ENCODE peak calls at places on chromosomes 16 and 17, in nine cellular contexts. R is A549, J is H1, N is sigmoid colon, C is stomach, M is transverse colon, U is HepG2, W is suprapubic skin, D is tibial nerve. K is an unnamed sample.

GRCh38 chr16:22161999-22162657 is at the start of gene SDR42E2:
- DNase-seq in W (no peak), R (no peak), J (peak; percentile 19), N (no peak), U (no peak), M (peak; percentile 38), C (peak; percentile 31), D (no peak), K (no peak)

GRCh38 chr16:75080205-75081029 is 36.2 kb downstream of the LDHD start:
- DNase-seq in C (no peak), W (no peak), D (no peak), N (no peak), M (no peak), J (no peak), U (no peak), R (no peak), K (no peak)

GRCh38 chr16:64162613-64163375 is 959.1 kb downstream of the CDH11 start:
- DNase-seq in R (no peak), W (no peak), J (no peak), M (no peak), C (no peak), N (no peak), D (no peak), U (no peak), K (no peak)

GRCh38 chr17:41825175-41825845 is 10.7 kb downstream of the NT5C3B start:
- DNase-seq in R (no peak), W (no peak), N (no peak), C (no peak), J (no peak), D (no peak), M (no peak), U (no peak), K (no peak)

GRCh38 chr17:81406117-81406953 is 11.1 kb downstream of the BAHCC1 start:
- DNase-seq in N (no peak), U (no peak), J (no peak), M (peak; percentile 65), D (no peak), C (no peak), W (no peak), R (no peak), K (no peak)

GRCh38 chr17:70552230-70552981 is 383.1 kb downstream of the KCNJ2 start:
- DNase-seq in C (no peak), D (peak; percentile 35), U (peak; percentile 15), R (peak; percentile 42), N (no peak), J (no peak), W (no peak), M (no peak), K (no peak)

GRCh38 chr16:9109255-9109654 is 17.8 kb downstream of the HAPSTR1 start:
- DNase-seq in C (no peak), U (no peak), M (no peak), J (no peak), D (no peak), R (no peak), N (no peak), W (no peak), K (no peak)

GRCh38 chr16:71520550-71520949 is 5.7 kb upstream of the CHST4 start:
- DNase-seq in C (no peak), U (no peak), R (no peak), J (no peak), W (no peak), D (no peak), M (no peak), N (no peak), K (no peak)

GRCh38 chr16:84617068-84617630 is 729 bp downstream of the COTL1 start:
- DNase-seq in D (no peak), M (peak; percentile 59), C (peak; percentile 45), N (peak; percentile 77), U (no peak), R (no peak), J (no peak), W (no peak), K (no peak)

GRCh38 chr17:82808006-82808405 is 31.8 kb downstream of the ZNF750 start:
- DNase-seq in R (no peak), D (no peak), N (no peak), U (no peak), C (no peak), M (no peak), J (no peak), W (no peak), K (no peak)

GRCh38 chr16:85715169-85716015 is 26.6 kb upstream of the GINS2 start:
- DNase-seq in C (no peak), R (no peak), U (no peak), M (no peak), D (no peak), J (no peak), W (no peak), N (no peak), K (no peak)

GRCh38 chr16:4370570-4371480 is 823 bp upstream of the VASN start:
- DNase-seq in W (peak; percentile 83), C (no peak), D (peak; percentile 70), J (no peak), M (peak; percentile 57), N (peak; percentile 90), U (peak; percentile 73), R (no peak), K (peak; percentile 89)

GRCh38 chr17:28324776-28325175 is 5.8 kb downstream of the TMEM97 start:
- DNase-seq in W (no peak), C (no peak), N (no peak), J (no peak), M (no peak), D (no peak), U (no peak), R (no peak), K (no peak)

GRCh38 chr17:17666111-17666714 is 15.0 kb upstream of the RAI1 start:
- DNase-seq in R (peak; percentile 66), J (no peak), U (peak; percentile 56), C (peak; percentile 28), W (no peak), D (no peak), M (peak; percentile 55), N (no peak), K (no peak)

GRCh38 chr16:11989238-11990160 is 13.0 kb downstream of the SNX29 start:
- DNase-seq in R (no peak), U (no peak), N (no peak), C (no peak), M (no peak), J (no peak), D (no peak), W (no peak), K (no peak)

GRCh38 chr17:33696102-33696501 is 403.0 kb upstream of the ASIC2 start:
- DNase-seq in J (no peak), N (no peak), R (no peak), W (no peak), D (no peak), U (no peak), C (no peak), M (no peak), K (no peak)

GRCh38 chr16:26365555-26365954 is 673.8 kb downstream of the HS3ST4 start:
- DNase-seq in J (peak; percentile 7), U (no peak), C (no peak), W (no peak), R (no peak), M (no peak), D (no peak), N (no peak), K (no peak)

GRCh38 chr17:47270946-47271705 is 17.5 kb downstream of the ITGB3 start:
- DNase-seq in W (no peak), N (no peak), M (no peak), C (no peak), R (no peak), U (no peak), J (no peak), D (no peak), K (no peak)
- TF ChIP-seq CTCF in W (no peak), N (no peak), M (no peak), C (no peak), R (no peak), U (no peak), J (no peak), D (no peak), K (no peak)

GRCh38 chr16:67967956-67968439 is 439 bp downstream of the SLC12A4 start:
- DNase-seq in C (peak; percentile 43), J (no peak), D (no peak), R (no peak), N (no peak), U (no peak), W (peak; percentile 71), M (peak; percentile 44), K (peak; percentile 55)

GRCh38 chr16:67968440-67969285 is at the start of gene SLC12A4:
- DNase-seq in C (peak; percentile 82), U (peak; percentile 86), W (peak; percentile 90), M (peak; percentile 85), R (peak; percentile 78), J (no peak), N (peak; percentile 94), D (peak; percentile 65), K (peak; percentile 87)

GRCh38 chr16:67967183-67967955 is 1.1 kb downstream of the SLC12A4 start:
- DNase-seq in W (peak; percentile 62), J (no peak), D (no peak), N (no peak), M (no peak), U (no peak), C (no peak), R (no peak), K (no peak)

GRCh38 chr16:67965668-67966548 is 2.5 kb downstream of the SLC12A4 start:
- DNase-seq in C (no peak), D (no peak), U (peak; percentile 39), R (no peak), M (no peak), J (no peak), W (no peak), N (no peak), K (no peak)

DNA sequence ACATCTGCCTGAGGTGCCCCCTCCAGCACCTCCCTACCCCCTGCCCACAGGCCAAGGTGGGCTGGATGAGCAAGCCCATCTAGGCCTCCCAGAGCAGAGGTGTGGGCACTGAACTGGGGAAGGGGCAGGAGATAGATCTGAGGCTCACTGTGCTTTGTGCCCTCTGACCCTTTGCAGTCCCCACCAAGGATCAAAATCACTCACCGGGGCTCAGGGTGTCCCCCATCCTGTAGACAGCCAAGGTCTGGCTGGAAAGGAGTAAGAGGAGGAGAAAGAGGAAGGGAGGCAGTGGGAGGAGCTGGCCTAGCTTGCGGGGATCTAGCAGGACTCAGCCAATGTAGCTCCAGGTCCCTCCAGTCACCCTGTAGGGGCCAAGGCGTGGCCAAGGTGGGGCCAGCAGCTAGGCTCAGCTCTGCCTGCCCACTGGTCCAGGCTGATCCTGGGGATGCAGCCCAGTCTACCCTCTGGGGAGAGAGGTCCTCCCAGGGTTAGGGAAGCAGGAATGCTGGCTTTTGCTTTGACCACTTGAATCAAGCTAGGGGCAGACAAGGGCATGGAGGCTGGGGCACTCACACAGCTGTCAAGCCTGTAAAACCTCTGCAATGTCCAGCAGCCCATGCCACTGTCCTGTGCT is 1.8 kb downstream of the SLC12A4 start:
- DNase-seq in U (peak; percentile 65), N (no peak), D (no peak), W (peak; percentile 62), R (peak; percentile 44), J (no peak), C (no peak), M (no peak), K (peak; percentile 38)
- TF ChIP-seq POLR2A in U (peak; percentile 12), N (no peak), D (no peak), W (no peak), R (no peak), J (no peak), C (no peak), M (no peak), K (no peak)

GRCh38 chr17:80068301-80069160 is 32.1 kb downstream of the CCDC40 start:
- DNase-seq in W (no peak), C (peak; percentile 54), M (no peak), U (peak; percentile 95), D (peak; percentile 51), J (no peak), R (no peak), N (peak; percentile 85), K (peak; percentile 55)
- TF ChIP-seq EP300 in W (no peak), C (no peak), M (no peak), U (peak; percentile 47), D (peak; percentile 74), J (no peak), R (no peak), N (peak; percentile 6), K (no peak)

GRCh38 chr17:3048727-3049471 is 14.5 kb downstream of the OR1D5 start:
- DNase-seq in W (peak; percentile 97), J (peak; percentile 97), C (peak; percentile 97), R (peak; percentile 99), U (peak; percentile 93), N (peak; percentile 98), M (peak; percentile 96), D (peak; percentile 91), K (peak; percentile 91)
- TF ChIP-seq CTCF in W (peak; percentile 43), J (peak; percentile 91), C (peak; percentile 37), R (peak; percentile 95), U (peak; percentile 97), N (peak; percentile 60), M (peak; percentile 72), D (peak; percentile 80), K (peak; percentile 26)

K was measured in ovary.